ENCODE peak calls at places on chromosomes 7 and 10, in nine cellular contexts. E is esophagus squamous epithelium, W is fibroblast of lung, T is IMR-90, O is adrenal gland, Y is OCI-LY7, B is body of pancreas, Z is mammary epithelial cell, N is dorsolateral prefrontal cortex. Q is an unnamed sample.

GRCh38 chr7:44177570-44178131 is 11.6 kb downstream of the GCK start:
- DNase-seq in O (peak), N (no peak), Y (no peak), E (no peak), W (peak), Z (no peak), B (no peak), T (peak), Q (no peak)

GRCh38 chr7:131131746-131132431 is 195.8 kb upstream of the MKLN1 start:
- DNase-seq in Z (no peak), B (no peak), N (no peak), O (no peak), T (no peak), W (no peak), E (no peak), Y (no peak), Q (no peak)

GRCh38 chr7:81036871-81037270 is 118.0 kb upstream of the SEMA3C start:
- DNase-seq in O (no peak), E (no peak), Y (no peak), N (no peak), T (no peak), W (no peak), Z (peak), B (no peak), Q (no peak)

GRCh38 chr7:40200791-40201190 is 66.0 kb downstream of the SUGCT start:
- DNase-seq in E (no peak), Z (peak), B (no peak), N (no peak), O (no peak), T (peak), W (peak), Y (no peak), Q (no peak)

GRCh38 chr7:26376208-26376917 is 84.7 kb downstream of the SNX10 start:
- DNase-seq in W (no peak), N (peak), Z (no peak), E (no peak), Y (peak), T (no peak), B (peak), O (peak), Q (peak)

GRCh38 chr10:79357180-79357579 is 9.9 kb downstream of the PPIF start:
- DNase-seq in Z (no peak), W (no peak), O (no peak), B (no peak), E (no peak), N (no peak), T (no peak), Y (no peak), Q (no peak)

GRCh38 chr10:80100861-80101695 is 22.6 kb downstream of the TMEM254 start:
- DNase-seq in B (no peak), O (no peak), E (no peak), T (no peak), W (no peak), N (no peak), Z (peak), Y (no peak), Q (no peak)

GRCh38 chr10:28973309-28973972 is 296.1 kb downstream of the BAMBI start:
- DNase-seq in B (no peak), E (no peak), Y (no peak), Z (no peak), N (no peak), T (no peak), W (no peak), O (no peak), Q (no peak)

GRCh38 chr7:151836927-151837205 is 40.0 kb downstream of the PRKAG2 start:
- DNase-seq in N (no peak), T (no peak), Y (no peak), W (no peak), E (no peak), Z (no peak), O (no peak), B (no peak), Q (no peak)

GRCh38 chr7:38321050-38321449 is 47.6 kb upstream of the TARP start:
- DNase-seq in N (no peak), T (no peak), Y (no peak), Z (no peak), W (no peak), B (no peak), O (no peak), E (no peak), Q (no peak)

GRCh38 chr10:80488539-80489066 is 34.5 kb downstream of the TSPAN14 start:
- DNase-seq in E (no peak), O (no peak), N (no peak), B (no peak), Y (no peak), W (no peak), Z (peak), T (no peak), Q (peak)

GRCh38 chr10:93113042-93113441 is 39.3 kb downstream of the CYP26A1 start:
- DNase-seq in W (no peak), E (no peak), T (no peak), B (no peak), Y (no peak), Z (no peak), N (no peak), O (no peak), Q (no peak)

GRCh38 chr7:2719007-2719406 is 31.0 kb downstream of the AMZ1 start:
- DNase-seq in O (no peak), Y (peak), N (peak), W (no peak), T (no peak), Z (no peak), E (no peak), B (no peak), Q (peak)

GRCh38 chr7:132490474-132490873 is 85.8 kb downstream of the PLXNA4 start:
- DNase-seq in O (no peak), W (no peak), Z (no peak), T (no peak), N (no peak), E (no peak), B (no peak), Y (no peak), Q (no peak)

GRCh38 chr10:50431118-50431517 is 179.8 kb upstream of the ASAH2 start:
- DNase-seq in B (no peak), N (no peak), E (no peak), T (peak), W (peak), O (no peak), Z (peak), Y (no peak), Q (no peak)

GRCh38 chr10:73889014-73889413 is 14.7 kb upstream of the CAMK2G start:
- DNase-seq in T (peak), Z (peak), W (peak), N (no peak), O (no peak), B (peak), Y (no peak), E (no peak), Q (peak)

GRCh38 chr10:78944658-78945333 is 124.0 kb upstream of the ZMIZ1 start:
- DNase-seq in E (no peak), N (no peak), Y (no peak), O (no peak), Z (peak), W (peak), T (peak), B (peak), Q (no peak)

GRCh38 chr7:83468251-83468739 is 180.6 kb downstream of the SEMA3E start:
- DNase-seq in Z (peak), B (peak), W (peak), O (peak), Y (no peak), T (peak), N (peak), E (no peak), Q (peak)

GRCh38 chr7:29091722-29092121 is 54.6 kb downstream of the CPVL start:
- DNase-seq in Y (no peak), W (no peak), B (no peak), E (no peak), T (no peak), N (no peak), O (no peak), Z (peak), Q (no peak)

GRCh38 chr10:29535012-29535777 is 99.6 kb downstream of the SVIL start:
- DNase-seq in T (peak), O (peak), B (peak), E (no peak), Y (no peak), Z (peak), W (peak), N (peak), Q (no peak)

GRCh38 chr10:125769175-125769574 is 6.4 kb downstream of the MMP21 start:
- DNase-seq in N (no peak), O (no peak), E (no peak), B (no peak), W (no peak), T (no peak), Y (no peak), Z (no peak), Q (no peak)

GRCh38 chr7:122014697-122015096 is 129.4 kb downstream of the AASS start:
- DNase-seq in Y (no peak), W (no peak), Z (no peak), O (no peak), T (no peak), E (no peak), N (no peak), B (no peak), Q (no peak)

GRCh38 chr7:84112771-84113170 is 81.8 kb downstream of the SEMA3A start:
- DNase-seq in E (no peak), N (no peak), T (no peak), Z (no peak), O (no peak), Y (no peak), B (no peak), W (peak), Q (no peak)

GRCh38 chr7:143323650-143324049 is 7.7 kb downstream of the CLCN1 start:
- DNase-seq in T (no peak), O (no peak), Y (no peak), N (no peak), B (no peak), Z (no peak), E (no peak), W (no peak), Q (no peak)

GRCh38 chr10:49539320-49539885 is 482 bp upstream of the ERCC6 start:
- DNase-seq in W (peak), E (no peak), B (peak), Z (peak), N (no peak), O (peak), Y (peak), T (peak), Q (peak)

GRCh38 chr7:70497793-70498192 is 634.2 kb upstream of the GALNT17 start:
- DNase-seq in E (no peak), N (no peak), Y (no peak), T (no peak), O (no peak), W (no peak), Z (no peak), B (no peak), Q (no peak)

GRCh38 chr7:77447616-77448015 is 31.5 kb upstream of the GSAP start:
- DNase-seq in N (no peak), Y (no peak), B (no peak), W (no peak), Z (no peak), O (no peak), T (no peak), E (no peak), Q (no peak)

GRCh38 chr7:129443612-129444011 is 9.4 kb downstream of the STRIP2 start:
- DNase-seq in Y (no peak), Z (no peak), N (no peak), O (peak), B (peak), T (no peak), W (no peak), E (no peak), Q (no peak)

GRCh38 chr7:131244259-131244852 is 83.3 kb upstream of the MKLN1 start:
- DNase-seq in E (no peak), W (peak), T (peak), N (no peak), Z (peak), O (peak), B (peak), Y (no peak), Q (no peak)

GRCh38 chr7:23687011-23687410 is 7.0 kb downstream of the FAM221A start:
- DNase-seq in B (peak), Z (peak), N (no peak), T (peak), Y (no peak), W (peak), E (no peak), O (no peak), Q (no peak)

GRCh38 chr10:99002392-99002791 is 233.3 kb downstream of the HPSE2 start:
- DNase-seq in O (no peak), E (no peak), N (no peak), T (no peak), W (no peak), B (no peak), Z (no peak), Y (no peak), Q (no peak)

GRCh38 chr10:24652381-24652957 is 71.2 kb downstream of the ARHGAP21 start:
- DNase-seq in O (no peak), T (no peak), E (no peak), Z (no peak), Y (no peak), B (no peak), W (no peak), N (no peak), Q (no peak)

GRCh38 chr7:28348631-28349030 is 63.7 kb upstream of the CREB5 start:
- DNase-seq in E (no peak), Y (no peak), N (no peak), W (no peak), T (no peak), Z (no peak), O (no peak), B (peak), Q (no peak)

GRCh38 chr7:41698114-41698513 is 4.8 kb downstream of the INHBA start:
- DNase-seq in O (no peak), Y (no peak), B (no peak), N (no peak), W (no peak), Z (no peak), E (no peak), T (peak), Q (no peak)

GRCh38 chr7:28718042-28718452 is 240.1 kb downstream of the TRIL start:
- DNase-seq in E (no peak), Z (no peak), N (no peak), O (no peak), T (no peak), Y (no peak), W (no peak), B (no peak), Q (no peak)

GRCh38 chr10:130127612-130128607 is 8.3 kb upstream of the GLRX3 start:
- DNase-seq in Z (peak), O (peak), W (peak), E (no peak), Y (peak), N (no peak), B (peak), T (peak), Q (peak)

GRCh38 chr10:52639652-52640051 is 132.9 kb downstream of the MBL2 start:
- DNase-seq in B (no peak), E (no peak), N (no peak), Z (peak), O (no peak), W (peak), T (no peak), Y (no peak), Q (no peak)

GRCh38 chr10:52649471-52649870 is 123.1 kb downstream of the MBL2 start:
- DNase-seq in Y (no peak), W (no peak), O (no peak), T (no peak), E (no peak), B (no peak), Z (no peak), N (no peak), Q (no peak)

GRCh38 chr10:52642208-52642607 is 130.4 kb downstream of the MBL2 start:
- DNase-seq in Z (no peak), N (no peak), B (no peak), T (no peak), Y (no peak), W (no peak), E (no peak), O (no peak), Q (no peak)

GRCh38 chr10:52645435-52645776 is 127.2 kb downstream of the MBL2 start:
- DNase-seq in Y (no peak), Z (no peak), W (no peak), O (no peak), T (no peak), E (no peak), B (no peak), N (no peak), Q (no peak)

DNA sequence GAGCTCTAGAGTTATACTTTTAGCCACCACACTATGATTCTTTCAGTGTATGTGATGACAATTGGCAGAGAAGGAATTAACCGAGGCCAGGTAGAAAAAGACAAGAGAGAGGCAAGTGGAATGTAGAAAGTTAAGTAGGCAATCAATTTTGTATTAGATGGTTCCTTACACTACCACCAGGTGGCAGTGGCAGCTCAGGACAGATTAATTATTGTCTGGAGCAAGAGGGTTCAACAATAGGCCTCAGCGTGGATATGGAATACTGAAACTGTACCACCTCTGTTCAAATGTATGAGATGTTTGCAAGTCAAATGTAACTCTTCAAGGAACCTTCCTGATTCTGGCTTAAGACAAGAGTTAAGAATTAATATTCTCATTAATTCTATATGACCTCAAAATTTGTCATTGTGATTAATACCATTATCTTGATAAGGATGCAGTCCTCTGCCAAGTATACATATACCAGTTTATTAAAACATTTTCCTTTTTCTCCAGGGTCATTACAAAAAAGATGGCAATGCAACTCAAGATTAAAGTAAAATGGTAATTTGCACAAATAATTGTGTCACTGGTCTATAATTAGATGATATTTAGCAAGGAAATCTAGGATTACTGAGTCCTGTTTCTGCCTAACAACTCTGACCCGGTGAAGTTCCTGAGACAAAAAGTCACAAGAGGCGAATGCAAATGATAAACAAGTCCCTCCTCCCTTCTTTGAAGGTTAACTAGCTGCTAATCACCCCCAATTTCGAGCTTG is 127.7 kb downstream of the MBL2 start:
- DNase-seq in Z (peak), Y (peak), W (peak), N (no peak), B (peak), T (peak), E (no peak), O (peak), Q (no peak)
- H3K27ac ChIP-seq in Z (no peak), Y (no peak), W (no peak), N (no peak), B (no peak), T (no peak), E (no peak), O (no peak), Q (no peak)

DNA sequence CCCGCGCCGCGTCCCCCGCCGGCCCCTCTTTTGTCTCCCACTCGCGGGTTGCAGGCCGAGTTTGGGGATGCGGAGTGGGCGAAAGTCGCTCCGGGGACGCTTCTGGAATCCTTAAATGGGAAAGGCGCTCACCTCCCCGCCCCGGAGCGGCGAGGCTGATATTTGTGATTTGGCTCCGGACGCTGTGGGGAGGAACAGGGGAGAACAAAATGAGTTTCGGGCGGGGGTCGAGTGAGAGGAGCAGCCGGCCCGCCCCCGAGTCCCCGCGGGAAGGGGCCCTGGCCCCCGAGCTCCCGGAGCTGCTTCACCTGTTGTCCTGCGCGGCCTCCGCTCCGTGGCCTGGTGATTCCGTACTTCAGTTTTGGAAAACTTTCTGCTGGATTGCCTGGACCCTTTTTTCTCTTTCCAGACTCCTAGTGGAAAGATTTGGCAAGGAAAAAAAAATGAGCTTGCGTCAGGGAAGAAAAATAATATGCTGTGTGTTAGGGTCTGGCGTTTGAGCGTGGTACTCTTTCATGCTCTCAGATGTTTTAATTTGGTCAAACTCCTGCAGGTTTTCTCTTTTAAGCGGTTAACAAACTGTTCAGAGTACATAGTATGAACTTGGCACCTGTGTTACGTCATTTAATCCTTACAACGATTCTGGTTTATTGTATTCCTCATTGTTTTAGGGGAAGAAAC is 831 bp downstream of the BMPR1A start:
- DNase-seq in N (no peak), T (peak), Y (no peak), Z (peak), W (peak), B (peak), O (peak), E (no peak), Q (peak)
- TF ChIP-seq CTCF in N (no peak), T (peak), Y (no peak), Z (peak), W (peak), B (peak), O (peak), E (peak), Q (peak)

GRCh38 chr10:62692085-62692484 is 112.4 kb upstream of the ADO start:
- DNase-seq in Y (no peak), Z (no peak), O (no peak), E (no peak), W (no peak), N (no peak), T (no peak), B (no peak), Q (no peak)
- H3K4me3 ChIP-seq in Y (no peak), Z (no peak), O (no peak), E (no peak), W (no peak), N (no peak), T (no peak), B (no peak), Q (no peak)

GRCh38 chr10:61735879-61736278 is 73.2 kb downstream of the CABCOCO1 start:
- DNase-seq in B (no peak), T (no peak), N (no peak), Z (no peak), E (no peak), W (no peak), O (no peak), Y (no peak), Q (no peak)
- H3K27ac ChIP-seq in B (no peak), T (no peak), N (no peak), Z (no peak), E (no peak), W (no peak), O (no peak), Y (no peak), Q (no peak)